ENCODE peak calls at places on chromosomes 1 and 21, in seven cellular contexts. M, X, K, L, C, U and W are unnamed samples.

GRCh38 chr1:108570128-108570527 is 10.2 kb downstream of the EEIG2 start:
- DNase-seq in C (peak; percentile 71), X (peak; percentile 50), M (no peak), K (no peak), L (peak; percentile 27), U (no peak), W (no peak)

GRCh38 chr21:34534522-34534921 is 22.5 kb upstream of the KCNE1 start:
- DNase-seq in U (no peak), L (no peak), K (no peak), M (no peak), X (no peak), C (no peak), W (no peak)

GRCh38 chr1:100511773-100512172 is 26.2 kb upstream of the GPR88 start:
- DNase-seq in M (no peak), X (no peak), L (no peak), K (no peak), C (no peak), U (no peak), W (no peak)

GRCh38 chr1:170200665-170201397 is 55.1 kb downstream of the NTMT2 start:
- DNase-seq in U (no peak), C (no peak), L (no peak), X (no peak), K (no peak), M (no peak), W (no peak)

GRCh38 chr1:2594001-2594640 is 7.5 kb downstream of the PRXL2B start:
- DNase-seq in U (peak; percentile 62), X (no peak), C (peak; percentile 43), M (peak; percentile 52), K (no peak), L (no peak), W (peak; percentile 90)

GRCh38 chr1:232244426-232244825 is 385.5 kb downstream of the SIPA1L2 start:
- DNase-seq in C (no peak), U (no peak), X (no peak), L (no peak), M (no peak), K (no peak), W (no peak)

GRCh38 chr1:147527941-147528936 is 13.1 kb upstream of the BCL9 start:
- DNase-seq in U (no peak), L (peak; percentile 27), C (no peak), M (no peak), K (no peak), X (no peak), W (no peak)

GRCh38 chr1:174110053-174110452 is 49.3 kb upstream of the RABGAP1L start:
- DNase-seq in L (no peak), M (no peak), C (no peak), U (no peak), K (no peak), X (no peak), W (no peak)

GRCh38 chr1:68132426-68133130 is 82.2 kb upstream of the DIRAS3 start:
- DNase-seq in K (no peak), M (no peak), U (no peak), X (no peak), L (no peak), C (no peak), W (no peak)

GRCh38 chr1:240663160-240663879 is 51.4 kb upstream of the GREM2 start:
- DNase-seq in C (no peak), L (no peak), M (no peak), U (no peak), X (no peak), K (no peak), W (no peak)

GRCh38 chr1:221816899-221817298 is 75.0 kb upstream of the DUSP10 start:
- DNase-seq in L (no peak), K (no peak), C (no peak), M (no peak), U (no peak), X (no peak), W (no peak)

GRCh38 chr1:164805399-164805798 is 246.4 kb downstream of the PBX1 start:
- DNase-seq in L (no peak), X (no peak), C (no peak), U (no peak), K (no peak), M (no peak), W (no peak)

GRCh38 chr21:44443891-44444285 is 11.4 kb upstream of the LRRC3 start:
- DNase-seq in U (no peak), X (no peak), C (no peak), M (no peak), K (no peak), L (no peak), W (no peak)

GRCh38 chr1:2982615-2983318 is 38.5 kb upstream of the ACTRT2 start:
- DNase-seq in L (no peak), X (no peak), M (no peak), C (no peak), U (no peak), K (no peak), W (peak; percentile 58)

GRCh38 chr1:152029144-152029936 is 7.5 kb downstream of the S100A11 start:
- DNase-seq in C (peak; percentile 45), U (no peak), M (no peak), K (no peak), X (peak; percentile 15), L (no peak), W (no peak)

DNA sequence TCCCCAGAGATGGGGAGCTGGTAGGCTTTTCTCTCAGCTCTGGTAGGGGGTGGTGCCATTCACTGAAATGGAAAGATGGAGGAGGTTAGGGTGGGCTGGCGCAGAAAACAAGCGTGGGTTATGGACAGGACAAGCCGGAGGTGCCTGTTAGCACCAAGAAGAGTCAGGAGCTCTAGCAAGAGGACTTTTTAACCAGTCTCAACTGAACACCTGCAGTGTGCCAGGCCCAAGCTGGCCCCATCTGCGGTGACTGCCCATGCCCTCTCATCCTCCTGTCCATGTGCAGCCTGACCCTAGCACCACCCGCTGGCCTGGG is 254.4 kb downstream of the RHOU start:
- DNase-seq in X (no peak), C (no peak), K (no peak), M (no peak), L (no peak), U (no peak), W (no peak)
- H3K27ac ChIP-seq in X (no peak overlapping the region), C (no peak overlapping the region), K (peak overlapping the region; percentile 16), M (no peak overlapping the region), L (no peak overlapping the region), U (no peak overlapping the region), W (no peak overlapping the region)

GRCh38 chr1:25135903-25136302 is 96.4 kb downstream of the SYF2 start:
- DNase-seq in X (no peak), K (no peak), U (no peak), M (no peak), L (no peak), C (peak; percentile 29), W (no peak)

GRCh38 chr1:25134801-25135585 is 97.3 kb downstream of the SYF2 start:
- DNase-seq in L (no peak), C (no peak), K (no peak), M (no peak), U (no peak), X (no peak), W (no peak)

GRCh38 chr1:25140073-25140797 is 92.1 kb downstream of the SYF2 start:
- DNase-seq in K (peak; percentile 90), C (peak; percentile 49), X (no peak), U (no peak), L (no peak), M (no peak), W (no peak)

GRCh38 chr1:25137106-25137505 is 95.2 kb downstream of the SYF2 start:
- DNase-seq in X (no peak), K (peak; percentile 78), U (no peak), L (no peak), C (no peak), M (no peak), W (no peak)

GRCh38 chr1:25137521-25138395 is 94.5 kb downstream of the SYF2 start:
- DNase-seq in L (no peak), C (no peak), K (peak; percentile 14), U (no peak), M (no peak), X (no peak), W (no peak)
- H3K4me1 ChIP-seq in L (no peaks in the 10 kb centered on the region), C (no peaks in the 10 kb centered on the region), K (no peaks in the 10 kb centered on the region), U (no peaks in the 10 kb centered on the region), M (no peaks in the 10 kb centered on the region), X (peaks cover 6% of the 10 kb centered on the region), W (no peaks in the 10 kb centered on the region)

DNA sequence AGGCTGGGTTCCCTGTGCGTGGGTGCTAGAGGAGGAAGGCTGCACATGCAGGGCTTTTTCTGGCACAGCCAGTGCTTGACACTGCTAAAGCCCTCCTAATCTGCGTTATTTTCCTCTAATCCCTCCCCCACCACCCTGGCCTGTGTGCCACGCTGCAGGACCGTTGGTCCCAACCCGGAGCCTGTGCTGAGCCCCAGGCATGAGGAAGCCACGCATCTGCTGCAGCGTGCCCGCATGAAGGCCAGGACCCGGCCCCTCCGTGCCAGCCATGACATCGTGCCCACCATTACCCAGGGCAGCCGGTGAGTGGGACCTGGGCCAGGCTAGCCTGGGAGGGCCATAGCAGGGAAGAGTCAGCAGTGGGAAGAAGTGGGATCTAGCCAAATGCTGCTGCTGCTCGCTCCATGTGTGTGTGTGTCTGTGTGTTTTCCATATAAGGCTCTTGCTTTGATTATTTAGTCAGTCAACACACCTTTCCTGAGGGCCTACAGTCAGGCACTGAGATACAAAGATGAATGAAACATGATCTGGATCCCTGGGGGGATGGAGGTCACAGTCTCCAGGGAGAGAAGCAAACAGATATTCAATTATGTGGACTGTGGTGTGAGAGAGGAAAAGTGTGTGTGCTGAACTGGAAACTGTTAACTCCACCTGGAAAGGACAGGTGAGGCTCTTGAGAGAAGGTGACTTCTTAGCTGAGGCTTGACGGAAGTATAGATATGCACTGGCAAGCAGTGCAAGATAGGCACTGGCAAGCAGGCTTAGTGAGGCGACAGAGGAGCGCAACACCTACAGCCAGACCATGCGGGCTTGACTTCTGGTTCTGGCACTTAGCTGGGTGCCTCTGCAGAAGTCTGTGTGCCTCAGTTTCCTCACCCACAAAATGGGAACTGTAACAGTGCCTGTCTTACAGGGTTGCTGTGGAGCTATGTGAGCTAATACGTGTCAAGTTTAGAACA is 15.9 kb downstream of the KIAA1614 start:
- DNase-seq in C (no peak), L (no peak), M (no peak), U (no peak), K (no peak), X (no peak), W (no peak)
- H3K27ac ChIP-seq in C (peak overlapping the region; percentile 56), L (no peak overlapping the region), M (peak overlapping the region; percentile 74), U (no peak overlapping the region), K (peak overlapping the region; percentile 83), X (no peak overlapping the region), W (peak overlapping the region; percentile 1)

GRCh38 chr1:27154469-27154990 is 395 bp downstream of the SLC9A1 start:
- DNase-seq in K (no peak), C (no peak), U (no peak), X (no peak), M (no peak), L (no peak), W (no peak)

GRCh38 chr1:27152004-27152828 is 2.7 kb downstream of the SLC9A1 start:
- DNase-seq in X (no peak), L (no peak), C (no peak), K (no peak), U (peak; percentile 54), M (no peak), W (no peak)

GRCh38 chr1:27153927-27154358 is 982 bp downstream of the SLC9A1 start:
- DNase-seq in C (no peak), K (no peak), X (no peak), U (no peak), M (no peak), L (no peak), W (no peak)

GRCh38 chr1:27152829-27153548 is 1.9 kb downstream of the SLC9A1 start:
- DNase-seq in L (no peak), U (no peak), X (no peak), M (no peak), K (no peak), C (no peak), W (no peak)

DNA sequence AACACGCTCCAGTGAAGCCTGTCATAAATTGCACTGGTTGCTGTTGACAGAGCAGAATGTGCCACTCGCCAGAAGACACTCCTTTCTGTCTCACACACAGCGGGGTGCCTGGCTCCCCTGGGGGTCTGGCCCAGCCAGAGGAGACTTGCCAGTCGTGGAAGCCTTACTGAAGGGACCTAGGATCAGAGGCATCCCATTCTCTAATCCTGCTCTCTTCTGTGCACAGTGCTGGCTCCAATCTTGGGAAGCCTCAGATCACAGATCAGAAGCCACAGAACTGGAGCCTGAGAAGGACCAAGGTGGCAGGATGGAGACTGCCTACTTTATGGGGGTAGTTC is 1.4 kb downstream of the SLC9A1 start:
- DNase-seq in U (no peak), K (no peak), M (no peak), C (peak; percentile 64), X (peak; percentile 41), L (no peak), W (peak; percentile 61)
- H3K4me1 ChIP-seq in U (peaks cover 48% of the 10 kb centered on the region), K (peaks cover 56% of the 10 kb centered on the region), M (no peaks in the 10 kb centered on the region), C (peaks cover 22% of the 10 kb centered on the region), X (peaks cover 63% of the 10 kb centered on the region), L (peaks cover 58% of the 10 kb centered on the region), W (peaks cover 19% of the 10 kb centered on the region)